ENCODE peak calls at places on chromosomes 4 and X, in nine cellular contexts. K is stimulated activated naive CD4-positive, alpha-beta T cell treated with Interleukin-2 at 50 U/mL for 16 hours; V is ELF-1; A is nucleus accumbens; F is SW480; B is fibroblast of mammary gland; G is amniotic stem cell; D is epithelial cell of esophagus; Z is adrenal gland. T is an unnamed sample.

GRCh38 chrX:108511721-108512120 is 72.1 kb downstream of the COL4A5 start:
- DNase-seq in K (no peak), A (no peak), B (peak; percentile 54), D (no peak), F (no peak), Z (no peak), V (no peak), G (no peak), T (no peak)

GRCh38 chr4:22407361-22407760 is 108.5 kb downstream of the ADGRA3 start:
- DNase-seq in B (no peak), D (no peak), G (no peak), F (no peak), A (no peak), V (no peak), Z (no peak), K (no peak), T (no peak)

GRCh38 chr4:123564758-123565346 is 168.3 kb downstream of the SPRY1 start:
- DNase-seq in A (no peak), K (no peak), V (peak; percentile 66), D (peak; percentile 84), G (no peak), B (peak; percentile 72), F (peak; percentile 87), Z (peak; percentile 42), T (peak; percentile 74)

GRCh38 chrX:15607067-15607466 is 6.3 kb upstream of the ACE2 start:
- DNase-seq in V (no peak), A (no peak), G (no peak), F (no peak), Z (no peak), D (no peak), K (no peak), B (no peak), T (peak; percentile 8)

GRCh38 chr4:40621592-40622512 is 7.8 kb downstream of the RBM47 start:
- DNase-seq in D (peak; percentile 99), B (peak; percentile 99), F (peak; percentile 80), K (no peak), V (peak; percentile 70), Z (peak; percentile 93), G (peak; percentile 82), A (no peak), T (peak; percentile 99)

GRCh38 chr4:61374612-61374920 is 174.4 kb downstream of the ADGRL3 start:
- DNase-seq in A (no peak), F (no peak), Z (no peak), D (no peak), G (no peak), K (no peak), V (no peak), B (peak; percentile 5), T (no peak)

GRCh38 chr4:1417522-1418390 is 11.5 kb upstream of the NKX1-1 start:
- DNase-seq in A (no peak), D (no peak), V (no peak), G (no peak), F (peak; percentile 91), K (no peak), B (no peak), Z (peak; percentile 8), T (no peak)

GRCh38 chr4:184395451-184395917 is 78.9 kb downstream of the IRF2 start:
- DNase-seq in G (no peak), B (no peak), A (no peak), Z (no peak), K (no peak), D (no peak), V (no peak), F (no peak), T (no peak)

GRCh38 chrX:135512508-135513139 is 7.8 kb upstream of the INTS6L start:
- DNase-seq in A (no peak), K (no peak), B (no peak), D (peak; percentile 11), V (no peak), G (no peak), Z (no peak), F (no peak), T (no peak)

GRCh38 chr4:41327770-41328169 is 71.0 kb downstream of the UCHL1 start:
- DNase-seq in D (peak; percentile 21), F (no peak), K (no peak), V (peak; percentile 44), B (no peak), G (no peak), A (no peak), Z (no peak), T (no peak)

GRCh38 chrX:47217121-47217851 is 1.2 kb upstream of the CDK16 start:
- DNase-seq in A (no peak), D (peak; percentile 91), G (peak; percentile 48), K (peak; percentile 11), B (peak; percentile 78), Z (peak; percentile 53), F (peak; percentile 65), V (peak; percentile 88), T (peak; percentile 83)

GRCh38 chr4:74464291-74464690 is 19.4 kb downstream of the AREG start:
- DNase-seq in Z (no peak), V (no peak), K (no peak), F (no peak), G (no peak), B (peak; percentile 35), A (no peak), D (no peak), T (no peak)

GRCh38 chr4:141768954-141769353 is 132.6 kb downstream of the IL15 start:
- DNase-seq in D (peak; percentile 58), Z (no peak), K (no peak), G (peak; percentile 36), V (no peak), B (peak; percentile 89), A (no peak), F (no peak), T (peak; percentile 41)

GRCh38 chrX:4277122-4277521 is 563.7 kb upstream of the PRKX start:
- DNase-seq in V (no peak), F (peak; percentile 2), A (no peak), Z (no peak), D (peak; percentile 0), K (no peak), B (no peak), G (no peak), T (no peak)

GRCh38 chr4:26076000-26076587 is 162.1 kb downstream of the SMIM20 start:
- DNase-seq in G (no peak), B (peak; percentile 85), K (peak; percentile 49), A (no peak), D (peak; percentile 62), F (no peak), V (no peak), Z (no peak), T (peak; percentile 83)

GRCh38 chrX:123085311-123085940 is 98.7 kb upstream of the GRIA3 start:
- DNase-seq in A (no peak), V (peak; percentile 72), Z (no peak), G (no peak), B (no peak), K (no peak), D (no peak), F (no peak), T (no peak)

T was measured in bronchial epithelial cell.